ENCODE peak calls at places on chromosomes 11 and 22, in five cellular contexts. M, R, Z, H and X are unnamed samples.

GRCh38 chr22:27983361-27983791 is 64.3 kb upstream of the PITPNB start:
- DNase-seq in M (no peak), R (no peak), Z (no peak), H (no peak), X (no peak)

GRCh38 chr11:121714356-121714755 is 261.6 kb upstream of the SORL1-AS1 start:
- DNase-seq in M (no peak), R (no peak), Z (no peak), H (no peak), X (no peak)

GRCh38 chr11:115499891-115500290 is 4.3 kb downstream of the CADM1 start:
- DNase-seq in M (no peak), R (no peak), Z (no peak), H (no peak), X (no peak)

GRCh38 chr11:36376315-36376887 is 80.3 kb downstream of the PRR5L start:
- DNase-seq in M (no peak), R (no peak), Z (no peak), H (no peak), X (peak; percentile 43)

GRCh38 chr11:56700242-56700918 is 1.5 kb downstream of the OR9G1 start:
- DNase-seq in M (no peak), R (no peak), Z (no peak), H (no peak), X (no peak)

GRCh38 chr11:80495116-80495515 is 1054.3 kb upstream of the TENM4 start:
- DNase-seq in M (no peak), R (no peak), Z (no peak), H (no peak), X (no peak)

GRCh38 chr11:114953039-114953438 is 274.7 kb downstream of the NXPE2 start:
- DNase-seq in M (no peak), R (no peak), Z (no peak), H (no peak), X (no peak)

GRCh38 chr11:77149716-77150392 is 21.8 kb downstream of the MYO7A start:
- DNase-seq in M (no peak), R (no peak), Z (no peak), H (no peak), X (no peak)

GRCh38 chr11:57727185-57727584 is 14.1 kb upstream of the SELENOH start:
- DNase-seq in M (no peak), R (no peak), Z (no peak), H (no peak), X (no peak)

GRCh38 chr11:16750417-16750816 is 12.0 kb downstream of the C11orf58 start:
- DNase-seq in M (no peak), R (no peak), Z (no peak), H (no peak), X (no peak)

GRCh38 chr22:17871726-17872458 is 97.6 kb upstream of the BID start:
- DNase-seq in M (no peak), R (no peak), Z (no peak), H (no peak), X (no peak)

GRCh38 chr11:1864831-1865665 is 12.2 kb downstream of the LSP1 start:
- DNase-seq in M (no peak), R (no peak), Z (no peak), H (no peak), X (no peak)

GRCh38 chr11:12165237-12165875 is 55.0 kb downstream of the MICAL2 start:
- DNase-seq in M (no peak), R (no peak), Z (no peak), H (no peak), X (no peak)

GRCh38 chr11:134345237-134345550 is 13.4 kb downstream of the GLB1L2 start:
- DNase-seq in M (no peak), R (no peak), Z (no peak), H (no peak), X (no peak)

GRCh38 chr11:64461081-64461480 is 102.1 kb downstream of the RPS6KA4 start:
- DNase-seq in M (no peak), R (no peak), Z (no peak), H (no peak), X (no peak)
- H3K4me3 ChIP-seq in M (no peak overlapping the region), R (no peak overlapping the region), Z (no peak overlapping the region), H (no peak overlapping the region), X (no peak overlapping the region)

GRCh38 chr11:23957309-23957708 is 539.5 kb upstream of the LUZP2 start:
- DNase-seq in M (no peak), R (no peak), Z (no peak), H (no peak), X (no peak)
- TF ChIP-seq CTCF in M (no peak), R (no peak), Z (no peak), H (no peak), X (no peak)

DNA sequence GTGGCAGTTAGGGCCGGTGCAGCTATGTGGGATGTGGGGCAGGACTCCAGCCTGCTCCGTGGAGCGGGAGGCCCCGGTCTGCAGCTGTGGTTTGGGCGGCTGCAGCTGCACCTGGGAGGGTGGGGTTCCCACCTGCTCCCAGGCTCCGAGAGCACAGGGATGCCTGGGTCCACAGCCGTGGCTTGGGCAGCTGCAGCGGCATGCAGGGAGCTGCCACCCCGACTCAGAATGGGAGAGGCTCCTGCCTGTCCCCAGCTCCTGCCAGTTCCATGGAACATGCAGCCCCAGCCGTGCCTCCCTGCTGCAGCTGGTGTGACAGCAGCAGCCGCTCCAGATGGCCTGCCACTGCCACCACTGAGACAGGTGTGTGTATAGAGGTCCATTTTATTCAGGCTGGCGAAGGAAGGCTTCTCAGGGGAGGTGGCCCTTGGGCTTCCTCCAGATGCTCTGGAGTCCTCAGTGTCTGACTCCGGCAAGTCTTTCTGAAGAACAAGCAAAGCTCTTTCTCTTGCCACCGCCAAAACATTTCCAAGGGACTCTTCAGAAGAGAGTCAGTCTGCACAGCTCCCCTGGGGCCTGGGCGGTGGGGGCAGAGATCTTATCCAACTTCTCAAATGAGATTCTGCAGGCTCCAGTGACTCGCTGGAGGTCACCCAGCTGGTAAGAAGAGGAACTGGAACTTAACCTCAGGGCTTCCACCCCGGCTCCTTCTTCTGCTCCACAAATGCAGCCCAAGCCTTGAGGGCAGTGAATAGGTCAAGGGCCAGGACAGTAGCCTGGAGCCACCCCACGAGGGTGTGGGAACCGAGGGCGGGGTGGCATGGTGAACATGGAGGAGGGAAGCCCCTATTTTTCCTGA is 21.6 kb upstream of the UPK3A start:
- DNase-seq in M (peak; percentile 45), R (no peak), Z (no peak), H (no peak), X (peak; percentile 46)
- H3K4me3 ChIP-seq in M (no peak overlapping the region), R (no peak overlapping the region), Z (no peak overlapping the region), H (no peak overlapping the region), X (no peak overlapping the region)

GRCh38 chr11:2885017-2885675 is 429 bp downstream of the CDKN1C start:
- DNase-seq in M (no peak), R (no peak), Z (no peak), H (no peak), X (peak; percentile 51)
- TF ChIP-seq CTCF in M (no peak), R (peak; percentile 28), Z (peak; percentile 7), H (no peak), X (peak; percentile 33)

DNA sequence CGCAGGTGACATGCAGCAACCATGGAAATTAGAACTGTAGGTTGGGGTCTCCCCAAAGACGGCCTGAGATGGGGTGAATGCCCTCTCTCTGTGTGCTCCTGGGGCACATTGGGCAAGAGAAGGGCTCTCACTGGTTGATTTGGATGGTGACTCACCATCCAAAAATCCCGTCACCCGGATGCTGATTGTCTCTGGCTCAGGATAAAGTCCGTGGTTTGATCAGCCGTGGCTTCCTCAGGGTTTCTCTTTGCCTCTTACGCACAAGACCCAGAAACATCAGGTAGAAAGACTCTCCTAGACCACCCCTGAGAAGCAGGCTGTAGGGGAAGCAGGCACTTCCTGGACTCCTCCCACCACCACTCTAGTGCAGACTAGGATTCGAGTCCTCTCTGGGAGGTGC is 176.1 kb upstream of the NCAM1 start:
- DNase-seq in M (no peak), R (no peak), Z (no peak), H (no peak), X (no peak)
- H3K4me3 ChIP-seq in M (no peak overlapping the region), R (no peak overlapping the region), Z (no peak overlapping the region), H (no peak overlapping the region), X (no peak overlapping the region)

GRCh38 chr11:106474274-106474673 is 396.8 kb downstream of the AASDHPPT start:
- DNase-seq in M (no peak), R (no peak), Z (no peak), H (no peak), X (no peak)
- TF ChIP-seq CTCF in M (no peak), R (no peak), Z (no peak), H (no peak), X (no peak)